ENCODE peak calls at places on chromosomes 4 and X, in eight cellular contexts. D, R, K, Y, P, G, H and U are unnamed samples.

GRCh38 chrX:114626323-114626722 is 42.4 kb downstream of the HTR2C start:
- DNase-seq in K (peak), D (no peak), P (no peak), Y (no peak), H (no peak), G (no peak), R (no peak), U (peak)

GRCh38 chr4:184250795-184251679 is 33.4 kb upstream of the ENPP6 start:
- DNase-seq in K (peak), R (no peak), H (peak), P (no peak), D (no peak), Y (peak), G (no peak), U (peak)

GRCh38 chrX:41027388-41027787 is 57.9 kb upstream of the USP9X start:
- DNase-seq in D (no peak), P (no peak), G (no peak), Y (peak), K (peak), R (no peak), H (no peak), U (no peak)

GRCh38 chr4:105343523-105343931 is 130.3 kb downstream of the PPA2 start:
- DNase-seq in P (peak), D (no peak), Y (no peak), K (no peak), G (no peak), R (no peak), H (no peak), U (no peak)

GRCh38 chr4:73460913-73461522 is 20.5 kb upstream of the AFM start:
- DNase-seq in D (no peak), P (no peak), K (no peak), H (no peak), G (no peak), Y (no peak), R (no peak), U (no peak)

GRCh38 chr4:84733343-84734033 is 150.6 kb downstream of the CDS1 start:
- DNase-seq in G (no peak), P (no peak), Y (no peak), H (no peak), D (no peak), R (no peak), K (no peak), U (no peak)

GRCh38 chr4:175823015-175823741 is 11.1 kb upstream of the GPM6A start:
- DNase-seq in P (no peak), K (no peak), G (no peak), Y (no peak), D (no peak), H (peak), R (no peak), U (peak)

GRCh38 chr4:183987529-183987946 is 82.4 kb downstream of the STOX2 start:
- DNase-seq in K (peak), P (no peak), R (no peak), Y (peak), H (no peak), D (peak), G (no peak), U (no peak)

GRCh38 chr4:158428242-158428641 is 93.4 kb upstream of the RXFP1 start:
- DNase-seq in Y (peak), P (no peak), H (no peak), G (no peak), D (no peak), R (no peak), K (peak), U (no peak)

GRCh38 chr4:23888421-23889319 is 1.2 kb downstream of the PPARGC1A start:
- DNase-seq in D (no peak), R (no peak), Y (no peak), P (no peak), G (peak), H (no peak), K (peak), U (no peak)

GRCh38 chr4:32485976-32486375 is 1765.8 kb downstream of the PCDH7 start:
- DNase-seq in D (no peak), H (no peak), G (no peak), R (no peak), Y (no peak), P (no peak), K (no peak), U (no peak)

GRCh38 chr4:176837176-176837915 is 44.6 kb upstream of the VEGFC start:
- DNase-seq in P (no peak), H (no peak), Y (no peak), D (no peak), R (no peak), G (no peak), K (no peak), U (no peak)

GRCh38 chrX:123851010-123851409 is 8.8 kb upstream of the XIAP start:
- DNase-seq in H (no peak), R (no peak), P (no peak), G (no peak), D (no peak), K (no peak), Y (no peak), U (no peak)

GRCh38 chr4:100649478-100649877 is 131.7 kb upstream of the EMCN start:
- DNase-seq in H (no peak), Y (no peak), P (no peak), D (no peak), G (no peak), K (peak), R (no peak), U (no peak)

GRCh38 chrX:39247536-39247935 is 446.3 kb downstream of the MID1IP1 start:
- DNase-seq in Y (no peak), H (no peak), K (no peak), P (no peak), D (no peak), R (no peak), G (no peak), U (no peak)

GRCh38 chr4:89752932-89753598 is 83.9 kb downstream of the SNCA start:
- DNase-seq in K (peak), P (no peak), H (no peak), D (no peak), G (no peak), R (no peak), Y (peak), U (no peak)

GRCh38 chr4:47926667-47927258 is 12.4 kb upstream of the NFXL1 start:
- DNase-seq in D (no peak), G (peak), Y (peak), P (peak), H (peak), K (peak), R (no peak), U (peak)

GRCh38 chr4:138576684-138577083 is 334.5 kb upstream of the SLC7A11 start:
- DNase-seq in K (peak), Y (peak), H (no peak), G (peak), P (no peak), R (no peak), D (no peak), U (no peak)

GRCh38 chrX:72540318-72540717 is 32.3 kb downstream of the HDAC8 start:
- DNase-seq in D (no peak), H (no peak), R (no peak), P (no peak), Y (peak), K (peak), G (no peak), U (no peak)

GRCh38 chrX:53316121-53316859 is 34.9 kb upstream of the IQSEC2 start:
- DNase-seq in D (no peak), Y (no peak), P (no peak), K (no peak), R (no peak), G (no peak), H (no peak), U (no peak)

GRCh38 chr4:116180056-116180690 is 905.2 kb downstream of the TRAM1L1 start:
- DNase-seq in K (peak), D (no peak), H (peak), R (no peak), G (no peak), Y (peak), P (no peak), U (peak)

GRCh38 chrX:12871181-12871580 is 4.3 kb downstream of the TLR7 start:
- DNase-seq in Y (no peak), P (no peak), K (no peak), R (no peak), H (no peak), G (no peak), D (no peak), U (no peak)

GRCh38 chrX:122907375-122907774 is 276.7 kb upstream of the GRIA3 start:
- DNase-seq in K (no peak), Y (no peak), P (no peak), H (no peak), G (no peak), R (no peak), D (no peak), U (no peak)

GRCh38 chr4:150827226-150827625 is 187.9 kb downstream of the LRBA start:
- DNase-seq in R (no peak), Y (no peak), K (no peak), P (no peak), G (no peak), D (no peak), H (no peak), U (no peak)

GRCh38 chr4:30828290-30828926 is 108.2 kb downstream of the PCDH7 start:
- DNase-seq in D (no peak), H (no peak), Y (no peak), P (no peak), R (no peak), G (no peak), K (peak), U (no peak)

GRCh38 chrX:108173874-108174273 is 82.3 kb downstream of the ATG4A start:
- DNase-seq in H (no peak), R (no peak), G (no peak), P (no peak), Y (no peak), K (no peak), D (no peak), U (no peak)

GRCh38 chrX:72054776-72055495 is 76.8 kb downstream of the RTL5 start:
- DNase-seq in Y (no peak), G (no peak), P (peak), R (no peak), D (no peak), K (no peak), H (no peak), U (no peak)

GRCh38 chrX:122517781-122518180 is 666.3 kb upstream of the GRIA3 start:
- DNase-seq in R (no peak), D (no peak), H (no peak), K (peak), P (no peak), Y (no peak), G (no peak), U (no peak)

GRCh38 chrX:154714925-154715324 is 36.0 kb downstream of the GAB3 start:
- DNase-seq in K (peak), D (no peak), P (peak), G (peak), R (no peak), H (peak), Y (peak), U (peak)

GRCh38 chr4:36088542-36088941 is 155.8 kb downstream of the ARAP2 start:
- DNase-seq in R (no peak), Y (no peak), P (no peak), D (no peak), H (no peak), K (no peak), G (no peak), U (no peak)

GRCh38 chr4:16916719-16917337 is 18.4 kb upstream of the LDB2 start:
- DNase-seq in P (peak), D (no peak), R (no peak), H (peak), G (peak), K (peak), Y (peak), U (peak)

GRCh38 chrX:128518508-128518907 is 466.3 kb upstream of the ACTRT1 start:
- DNase-seq in G (peak), P (no peak), R (no peak), H (no peak), K (peak), D (no peak), Y (peak), U (no peak)

GRCh38 chrX:97060019-97060418 is 176.3 kb downstream of the RPA4 start:
- DNase-seq in K (no peak), D (no peak), H (no peak), G (no peak), R (no peak), P (no peak), Y (no peak), U (no peak)
- TF ChIP-seq CTCF in K (no peak), D (no peak), H (no peak), G (no peak), R (no peak), P (no peak), Y (no peak), U (no peak)

GRCh38 chr4:53694666-53695065 is 103.4 kb upstream of the LNX1 start:
- DNase-seq in P (no peak), D (no peak), R (no peak), Y (no peak), G (no peak), K (no peak), H (no peak), U (no peak)

GRCh38 chr4:53696956-53697685 is 105.8 kb upstream of the LNX1 start:
- DNase-seq in D (no peak), G (no peak), R (no peak), P (no peak), Y (no peak), H (no peak), K (no peak), U (no peak)

GRCh38 chr4:53693909-53694308 is 102.6 kb upstream of the LNX1 start:
- DNase-seq in R (no peak), H (no peak), K (no peak), G (no peak), P (no peak), D (no peak), Y (no peak), U (no peak)

GRCh38 chr4:53693408-53693807 is 102.1 kb upstream of the LNX1 start:
- DNase-seq in K (no peak), R (no peak), D (no peak), P (no peak), H (no peak), Y (no peak), G (no peak), U (no peak)

GRCh38 chr4:53695540-53696463 is 104.5 kb upstream of the LNX1 start:
- DNase-seq in R (no peak), Y (no peak), P (no peak), H (no peak), G (no peak), D (no peak), K (no peak), U (no peak)
- TF ChIP-seq CTCF in R (no peak), Y (no peak), P (no peak), H (no peak), G (no peak), D (no peak), K (no peak), U (no peak)

DNA sequence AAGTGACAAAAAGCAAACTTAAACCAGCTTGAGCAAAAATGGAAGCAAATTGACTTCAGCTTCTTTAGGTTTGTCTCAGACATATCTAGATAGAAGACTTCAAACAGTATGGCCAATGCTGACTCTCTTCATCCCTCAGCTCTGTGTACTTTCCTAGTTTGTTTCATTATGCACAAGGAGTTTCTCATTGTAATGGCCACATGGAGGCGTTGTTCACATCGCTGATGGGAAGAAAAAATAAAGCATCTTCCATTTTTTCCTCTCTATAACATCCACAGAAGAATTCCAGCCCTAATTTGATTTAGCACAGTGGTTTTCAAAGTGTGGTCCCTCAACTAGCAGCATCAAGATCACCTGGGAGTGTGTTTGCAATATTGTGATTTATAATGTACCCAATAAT is 397.5 kb upstream of the PRKX start:
- DNase-seq in Y (no peak), G (no peak), H (no peak), D (no peak), K (no peak), R (no peak), P (no peak), U (no peak)
- TF ChIP-seq CTCF in Y (no peak), G (no peak), H (no peak), D (no peak), K (no peak), R (no peak), P (no peak), U (no peak)

GRCh38 chr4:82099863-82100579 is 273.8 kb downstream of the HNRNPD start:
- DNase-seq in H (no peak), P (no peak), K (peak), D (no peak), R (no peak), Y (no peak), G (no peak), U (no peak)

DNA sequence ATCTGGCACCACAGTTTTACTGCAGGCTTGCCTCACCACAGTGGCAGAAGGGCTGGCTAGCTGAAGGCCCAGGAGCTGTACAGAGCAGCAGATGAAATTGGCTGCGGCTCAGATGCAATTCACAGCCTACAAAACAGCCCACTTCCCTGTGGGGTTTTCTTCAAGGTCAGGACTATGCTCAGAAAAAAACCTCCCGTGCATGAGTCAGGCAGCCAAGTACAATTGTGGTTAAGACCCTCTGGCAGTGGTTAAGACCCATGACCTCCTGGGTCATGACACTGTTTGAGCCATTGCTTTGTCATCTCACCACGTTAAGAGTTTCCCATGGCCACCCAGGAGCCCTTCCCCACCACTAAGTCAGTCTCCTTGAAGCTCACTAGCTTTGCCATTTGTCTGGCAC is 276.3 kb downstream of the HNRNPD start:
- DNase-seq in R (no peak), H (no peak), D (no peak), K (no peak), G (no peak), P (no peak), Y (no peak), U (no peak)
- TF ChIP-seq CTCF in R (no peak), H (no peak), D (no peak), K (no peak), G (no peak), P (no peak), Y (no peak), U (no peak)